ENCODE peak calls at places on chromosomes 11 and 22, in six cellular contexts. O is heart left ventricle, C is fibroblast of lung, R is cardiac fibroblast, Q is fibroblast of mammary gland, T is epithelial cell of esophagus. V is an unnamed sample.

GRCh38 chr11:335779-336665 is 15.4 kb upstream of the IFITM3 start:
- DNase-seq in T (no peak), C (no peak), O (peak), R (no peak), Q (no peak), V (no peak)

GRCh38 chr11:34624069-34624468 is 3.2 kb downstream of the EHF start:
- DNase-seq in R (no peak), Q (no peak), T (peak), C (no peak), O (no peak), V (no peak)

GRCh38 chr22:24460418-24461089 is 33.2 kb downstream of the ADORA2A start:
- DNase-seq in R (no peak), Q (no peak), O (no peak), T (no peak), C (no peak), V (no peak)

GRCh38 chr22:19797631-19798319 is 37.2 kb downstream of the TBX1 start:
- DNase-seq in R (no peak), O (no peak), Q (no peak), C (no peak), T (no peak), V (no peak)

GRCh38 chr22:47275479-47276218 is 513.2 kb downstream of the TBC1D22A start:
- DNase-seq in Q (no peak), O (no peak), C (no peak), T (no peak), R (peak), V (no peak)

GRCh38 chr11:2529636-2530035 is 84.8 kb downstream of the KCNQ1 start:
- DNase-seq in Q (no peak), R (no peak), C (no peak), T (no peak), O (peak), V (no peak)

GRCh38 chr11:10407055-10407454 is 48.0 kb upstream of the AMPD3 start:
- DNase-seq in C (no peak), R (peak), T (peak), Q (peak), O (no peak), V (peak)

GRCh38 chr11:110797453-110797852 is 85.2 kb upstream of the ARHGAP20 start:
- DNase-seq in O (no peak), C (no peak), R (peak), T (peak), Q (peak), V (no peak)

GRCh38 chr11:6812391-6813005 is 13.0 kb upstream of the OR6A2 start:
- DNase-seq in Q (peak), R (peak), O (no peak), T (peak), C (peak), V (peak)

GRCh38 chr22:40203568-40203967 is 25.8 kb downstream of the TNRC6B start:
- DNase-seq in O (no peak), C (peak), T (no peak), Q (no peak), R (peak), V (peak)

DNA sequence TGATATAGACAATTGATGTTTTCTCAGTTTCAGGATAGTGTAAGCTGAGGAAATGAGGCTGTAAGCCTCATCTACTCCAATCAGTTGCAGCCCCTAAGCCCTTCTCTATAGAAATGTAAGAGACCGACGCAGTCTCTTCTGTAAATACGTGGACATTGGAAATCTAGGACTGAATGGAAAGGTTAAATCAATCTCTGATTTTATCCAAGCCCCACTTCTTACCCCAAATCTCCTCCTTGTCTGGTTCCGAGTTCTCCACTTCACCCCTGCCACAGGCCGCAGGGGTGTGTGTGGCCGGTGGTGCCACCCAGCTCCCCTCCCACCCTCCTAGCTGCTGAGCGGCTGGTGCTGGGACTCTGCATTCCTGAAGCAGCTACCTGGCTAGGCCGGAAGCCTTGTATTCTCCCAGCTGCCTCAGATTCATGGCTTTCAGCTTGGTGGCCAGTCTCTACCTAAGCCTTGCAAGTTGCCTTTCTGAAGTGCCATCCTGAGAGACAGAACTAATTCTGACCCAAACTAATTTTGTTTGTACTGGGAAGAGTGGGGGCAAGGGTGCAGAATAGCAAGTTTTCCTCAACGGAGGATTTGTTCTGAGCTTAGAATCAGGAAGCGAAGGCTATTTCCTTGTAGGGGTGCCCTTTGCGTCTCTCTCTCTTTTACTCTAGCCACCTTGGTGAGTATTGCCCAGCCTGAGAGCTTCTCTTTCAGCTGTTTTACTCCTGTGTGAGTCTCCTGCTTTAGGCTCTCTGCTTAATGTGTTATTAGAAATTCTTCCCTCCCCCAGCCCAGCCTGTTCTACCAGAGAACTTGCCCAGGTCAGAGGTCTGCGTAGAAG is 749 bp downstream of the VWA5A start:
- DNase-seq in R (no peak), O (no peak), C (no peak), T (peak), Q (no peak), V (no peak)
- H3K4me3 ChIP-seq in R (peak), O (peak), C (peak), T (peak), Q (peak), V (peak)

GRCh38 chr11:77793972-77794371 is 26.6 kb downstream of the RSF1 start:
- DNase-seq in R (no peak), Q (no peak), O (no peak), C (no peak), T (no peak), V (no peak)

GRCh38 chr11:77791301-77791700 is 29.2 kb downstream of the RSF1 start:
- DNase-seq in C (no peak), R (no peak), T (no peak), Q (no peak), O (no peak), V (no peak)

GRCh38 chr11:77784572-77784971 is 36.0 kb downstream of the RSF1 start:
- DNase-seq in C (no peak), O (no peak), R (no peak), Q (no peak), T (no peak), V (no peak)

GRCh38 chr11:77789061-77789730 is 31.3 kb downstream of the RSF1 start:
- DNase-seq in C (no peak), O (no peak), Q (no peak), R (no peak), T (no peak), V (no peak)

GRCh38 chr11:77789731-77790476 is 30.6 kb downstream of the RSF1 start:
- DNase-seq in Q (no peak), O (no peak), C (no peak), T (no peak), R (no peak), V (no peak)
- TF ChIP-seq CTCF in Q (no peak), O (no peak), C (no peak), T (no peak), R (no peak), V (no peak)

DNA sequence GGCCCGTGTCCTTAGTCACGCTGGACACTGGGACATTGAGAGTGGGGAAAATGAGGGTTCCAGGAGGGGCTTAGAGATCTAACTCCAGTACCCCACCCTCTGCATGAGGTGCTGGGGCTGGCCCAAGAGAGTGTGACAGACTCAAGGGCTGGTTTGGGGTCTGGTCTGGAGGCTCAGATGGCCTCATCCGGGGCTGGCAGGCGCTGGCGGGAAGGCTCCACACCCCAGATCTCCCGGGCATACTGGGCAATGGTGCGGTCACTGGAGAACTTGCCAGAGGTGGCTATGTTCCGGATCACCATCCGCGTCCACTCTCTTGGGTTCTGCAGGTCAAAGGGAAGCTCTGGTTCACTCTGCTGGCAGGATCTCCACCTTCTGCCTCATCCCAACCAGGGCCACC is 2.5 kb upstream of the RASGRP2 start:
- DNase-seq in C (no peak), Q (no peak), T (no peak), R (no peak), O (peak), V (no peak)
- H3K4me3 ChIP-seq in C (no peak), Q (no peak), T (no peak), R (no peak), O (peak), V (no peak)

GRCh38 chr11:62787005-62787759 is at the start of gene TMEM179B:
- DNase-seq in O (peak), T (peak), Q (peak), C (peak), R (peak), V (peak)
- TF ChIP-seq CTCF in O (peak), T (peak), Q (peak), C (peak), R (peak), V (peak)

GRCh38 chr11:118532091-118532490 is 1.1 kb downstream of the TMEM25 start:
- DNase-seq in Q (no peak), O (no peak), T (no peak), C (no peak), R (no peak), V (no peak)
- H3K4me3 ChIP-seq in Q (no peak), O (no peak), T (peak), C (no peak), R (no peak), V (no peak)